ENCODE peak calls at places on chromosomes 12 and 14, in eight cellular contexts. X is GM12865, C is body of pancreas, E is fibroblast of lung, W is pancreas, J is fibroblast of mammary gland, H is cardiac fibroblast, K is WERI-Rb-1. O is an unnamed sample.

GRCh38 chr14:100522616-100523021 is 64.6 kb downstream of the BEGAIN start:
- DNase-seq in J (peak; percentile 30), X (no peak), E (no peak), H (no peak), W (peak; percentile 7), K (peak; percentile 4), C (no peak), O (no peak)

GRCh38 chr12:67966560-67966959 is 22.7 kb upstream of the IFNG-AS1 start:
- DNase-seq in K (no peak), C (no peak), J (no peak), X (peak; percentile 18), E (no peak), W (no peak), H (no peak), O (no peak)

GRCh38 chr14:73245401-73246325 is 8.4 kb downstream of the PAPLN start:
- DNase-seq in H (peak; percentile 48), W (no peak), C (peak; percentile 53), E (peak; percentile 44), K (no peak), J (peak; percentile 46), X (peak; percentile 86), O (no peak)

GRCh38 chr14:68328509-68328908 is 464.4 kb downstream of the ZFP36L1 start:
- DNase-seq in X (peak; percentile 89), H (no peak), E (no peak), W (no peak), K (no peak), C (no peak), J (no peak), O (no peak)

GRCh38 chr14:23354990-23355389 is 2.3 kb upstream of the SLC22A17 start:
- DNase-seq in H (no peak), K (no peak), W (no peak), E (no peak), X (no peak), C (no peak), J (no peak), O (no peak)

GRCh38 chr14:46717211-46717610 is 65.6 kb upstream of the RPL10L start:
- DNase-seq in H (no peak), C (no peak), X (no peak), K (no peak), J (no peak), E (peak; percentile 62), W (no peak), O (no peak)

GRCh38 chr12:124441443-124442190 is 125.8 kb downstream of the NCOR2 start:
- DNase-seq in K (no peak), H (peak; percentile 96), E (peak; percentile 98), C (no peak), X (no peak), J (peak; percentile 88), W (no peak), O (peak; percentile 89)

GRCh38 chr12:68342966-68343365 is 10.8 kb upstream of the MDM1 start:
- DNase-seq in E (no peak), X (no peak), W (no peak), H (no peak), K (peak; percentile 10), C (no peak), J (no peak), O (no peak)

GRCh38 chr12:6322352-6322751 is 11.9 kb downstream of the PLEKHG6 start:
- DNase-seq in H (no peak), K (no peak), W (no peak), C (no peak), X (no peak), J (no peak), E (no peak), O (no peak)

GRCh38 chr12:6323340-6323994 is 13.0 kb downstream of the PLEKHG6 start:
- DNase-seq in C (peak; percentile 56), J (peak; percentile 95), E (peak; percentile 92), K (peak; percentile 65), X (peak; percentile 74), W (peak; percentile 61), H (peak; percentile 98), O (peak; percentile 85)

GRCh38 chr12:6322969-6323339 is 12.5 kb downstream of the PLEKHG6 start:
- DNase-seq in X (no peak), W (no peak), H (no peak), E (no peak), K (no peak), J (no peak), C (no peak), O (no peak)

GRCh38 chr12:6324936-6325750 is 14.7 kb downstream of the PLEKHG6 start:
- DNase-seq in H (peak; percentile 14), J (no peak), K (no peak), E (no peak), X (no peak), C (peak; percentile 41), W (no peak), O (no peak)

GRCh38 chr12:6323995-6324711 is 13.7 kb downstream of the PLEKHG6 start:
- DNase-seq in X (no peak), C (no peak), H (peak; percentile 12), E (no peak), K (no peak), J (no peak), W (no peak), O (no peak)
- H3K4me3 ChIP-seq in X (peak overlapping the region; percentile 23), C (no peak overlapping the region), H (no peak overlapping the region), E (no peak overlapping the region), K (no peak overlapping the region), J (no peak overlapping the region), W (no peak overlapping the region), O (no peak overlapping the region)

DNA sequence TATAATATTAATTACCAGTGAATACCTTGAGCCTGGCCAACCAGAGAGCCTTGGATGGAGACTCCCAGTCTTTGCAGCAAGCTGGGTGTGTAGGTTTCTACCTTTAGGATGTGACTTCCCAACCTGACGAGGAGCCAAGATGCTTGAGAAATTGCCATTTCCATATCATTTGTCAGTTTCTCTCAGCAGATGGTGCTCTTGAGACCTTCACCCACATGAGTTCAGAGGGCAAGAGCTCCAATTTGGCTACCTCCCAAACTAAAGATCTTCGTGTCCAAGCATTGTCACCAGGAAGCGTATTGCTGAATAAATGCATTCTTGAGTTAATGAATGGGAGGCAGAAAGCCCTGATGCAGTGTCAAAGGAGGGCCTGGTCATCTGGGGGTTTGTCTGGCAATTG is 106.4 kb upstream of the TBX5 start:
- DNase-seq in X (no peak), E (no peak), J (no peak), H (no peak), K (no peak), W (no peak), C (no peak), O (no peak)
- TF ChIP-seq CTCF in X (no peak), E (no peak), J (no peak), H (no peak), K (no peak), W (no peak), C (no peak), O (no peak)

GRCh38 chr14:75306917-75307699 is 28.5 kb downstream of the FOS start:
- DNase-seq in W (no peak), X (peak; percentile 81), H (peak; percentile 37), C (no peak), J (peak; percentile 24), E (no peak), K (peak; percentile 54), O (no peak)

GRCh38 chr14:75307700-75308379 is 29.2 kb downstream of the FOS start:
- DNase-seq in H (peak; percentile 87), W (peak; percentile 91), J (peak; percentile 80), X (peak; percentile 83), C (peak; percentile 92), E (peak; percentile 61), K (peak; percentile 89), O (no peak)

GRCh38 chr14:75315143-75315542 is 36.5 kb downstream of the FOS start:
- DNase-seq in J (peak; percentile 69), W (peak; percentile 32), X (no peak), E (peak; percentile 74), K (no peak), C (peak; percentile 61), H (peak; percentile 67), O (no peak)

DNA sequence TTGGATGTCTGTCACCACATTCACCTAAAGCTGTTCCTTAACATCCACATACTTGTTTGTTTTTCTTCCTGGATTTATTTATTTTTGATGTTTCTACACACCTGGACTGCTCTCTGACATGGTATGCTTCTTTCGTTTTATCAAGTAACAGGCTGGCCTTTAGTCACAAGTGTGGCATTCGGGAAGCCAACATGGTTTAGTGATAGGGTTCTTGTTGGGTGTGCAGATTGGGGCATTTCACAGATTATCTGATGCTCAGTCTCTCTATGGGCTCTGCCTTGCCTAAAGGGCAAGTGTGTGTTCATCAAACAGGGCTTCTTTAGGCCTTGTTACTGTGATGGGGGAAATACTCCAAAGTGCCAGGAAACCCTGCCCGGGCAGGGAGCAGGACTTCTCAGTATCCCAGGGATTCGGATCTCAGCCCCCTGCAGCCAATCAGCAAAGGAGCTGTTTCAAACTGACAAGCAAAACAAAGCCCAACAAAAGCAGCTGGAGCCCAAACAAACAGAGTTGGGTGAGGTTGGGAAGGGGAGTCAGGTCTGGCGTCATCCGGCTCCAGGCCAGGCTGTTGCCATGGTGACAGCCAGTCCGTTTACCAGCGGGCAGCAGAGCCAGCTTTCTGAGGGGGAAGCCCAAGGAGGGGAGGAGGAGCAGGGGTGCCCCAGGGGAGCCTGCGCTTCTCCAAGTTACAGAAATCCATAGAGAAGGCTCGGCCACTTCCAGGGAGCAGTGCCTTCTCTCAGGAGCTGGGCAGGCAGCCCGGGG is 31.8 kb downstream of the FOS start:
- DNase-seq in W (peak; percentile 91), K (no peak), C (peak; percentile 88), J (peak; percentile 90), E (peak; percentile 82), H (peak; percentile 94), X (no peak), O (no peak)
- H3K4me3 ChIP-seq in W (no peak overlapping the region), K (no peak overlapping the region), C (no peak overlapping the region), J (no peak overlapping the region), E (no peak overlapping the region), H (no peak overlapping the region), X (no peak overlapping the region), O (no peak overlapping the region)

GRCh38 chr14:34318014-34318413 is 144.0 kb downstream of the SPTSSA start:
- DNase-seq in E (no peak), W (no peak), C (no peak), X (no peak), H (no peak), K (no peak), J (no peak), O (no peak)

GRCh38 chr14:34324363-34324795 is 137.7 kb downstream of the SPTSSA start:
- DNase-seq in C (peak; percentile 20), H (peak; percentile 59), X (peak; percentile 53), K (peak; percentile 29), J (peak; percentile 50), E (peak; percentile 23), W (no peak), O (peak; percentile 5)

GRCh38 chr14:34328178-34328577 is 133.9 kb downstream of the SPTSSA start:
- DNase-seq in E (peak; percentile 2), J (no peak), K (no peak), X (no peak), W (no peak), H (no peak), C (no peak), O (no peak)

GRCh38 chr14:34325493-34325892 is 136.5 kb downstream of the SPTSSA start:
- DNase-seq in E (no peak), H (no peak), C (no peak), W (no peak), K (no peak), X (no peak), J (no peak), O (no peak)

DNA sequence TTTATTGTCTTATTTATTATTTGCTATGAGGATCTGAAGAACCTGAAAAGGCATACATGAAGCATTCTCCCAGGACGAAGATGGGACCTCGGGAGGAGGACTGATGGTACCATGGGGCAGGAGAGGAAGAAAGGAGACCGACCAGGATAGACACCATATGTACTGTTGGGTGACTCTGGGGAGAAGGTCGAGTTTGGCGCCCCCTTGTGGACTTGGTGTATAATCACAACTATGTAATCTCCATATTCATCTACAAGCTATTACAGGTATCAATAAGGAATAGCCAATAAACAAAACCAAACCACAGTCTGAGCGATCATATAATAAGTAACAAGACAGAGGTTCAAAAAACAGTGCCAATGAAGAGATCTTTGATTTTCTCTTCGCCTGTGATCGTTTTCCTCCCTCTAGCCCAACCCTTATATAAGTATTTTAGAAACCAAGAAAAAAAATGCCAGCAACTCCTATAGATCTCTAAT is 139.1 kb downstream of the SPTSSA start:
- DNase-seq in K (peak; percentile 66), W (peak; percentile 72), C (peak; percentile 55), J (peak; percentile 63), E (peak; percentile 40), H (peak; percentile 72), X (peak; percentile 78), O (peak; percentile 8)
- TF ChIP-seq CTCF in K (peak; percentile 59), W (peak; percentile 64), C (peak; percentile 65), J (peak; percentile 73), E (peak; percentile 66), H (peak; percentile 65), X (peak; percentile 78), O (peak; percentile 75)